ENCODE peak calls at places on chromosomes 2 and 18, in six cellular contexts. P, R, Z, B, Y and W are unnamed samples.

GRCh38 chr2:109324859-109325258 is 195.9 kb downstream of the SH3RF3 start:
- DNase-seq in P (peak), Y (no peak), Z (peak), B (no peak), R (peak), W (no peak)

GRCh38 chr2:194087569-194087968 is 1569.5 kb upstream of the SLC39A10 start:
- DNase-seq in B (no peak), Z (no peak), Y (no peak), P (peak), R (no peak), W (no peak)

GRCh38 chr18:55587341-55588000 is 521 bp downstream of the TCF4 start:
- DNase-seq in R (no peak), Z (peak), B (no peak), Y (no peak), P (peak), W (no peak)

GRCh38 chr18:63162271-63163014 is 157.1 kb downstream of the BCL2 start:
- DNase-seq in P (no peak), R (no peak), B (no peak), Z (no peak), Y (no peak), W (no peak)

GRCh38 chr2:145563752-145564615 is 1044.1 kb upstream of the ZEB2 start:
- DNase-seq in Z (no peak), B (no peak), Y (no peak), P (peak), R (peak), W (no peak)

GRCh38 chr2:17171446-17172049 is 346.7 kb downstream of the RAD51AP2 start:
- DNase-seq in Z (no peak), R (peak), B (no peak), Y (no peak), P (peak), W (no peak)

GRCh38 chr2:168030862-168031624 is 216.4 kb downstream of the STK39 start:
- DNase-seq in Y (no peak), R (no peak), B (peak), Z (no peak), P (no peak), W (peak)

GRCh38 chr18:49784427-49785185 is 28.7 kb downstream of the ACAA2 start:
- DNase-seq in P (peak), Z (no peak), B (no peak), R (no peak), Y (no peak), W (no peak)

GRCh38 chr2:120235681-120236080 is 12.5 kb upstream of the TMEM185B start:
- DNase-seq in P (no peak), Y (peak), B (no peak), R (no peak), Z (no peak), W (no peak)

GRCh38 chr2:86223682-86224560 is 24.7 kb downstream of the MRPL35 start:
- DNase-seq in Z (no peak), R (peak), Y (no peak), B (no peak), P (no peak), W (no peak)

GRCh38 chr18:77234504-77235365 is 14.9 kb upstream of the GALR1 start:
- DNase-seq in P (no peak), Y (no peak), Z (no peak), B (no peak), R (no peak), W (no peak)

GRCh38 chr18:70452501-70452900 is 163.7 kb downstream of the SOCS6 start:
- DNase-seq in Y (no peak), B (no peak), Z (no peak), P (no peak), R (no peak), W (no peak)

GRCh38 chr2:189874571-189875320 is 90.5 kb downstream of the PMS1 start:
- DNase-seq in R (no peak), Z (no peak), B (no peak), Y (no peak), P (no peak), W (no peak)

GRCh38 chr2:112150447-112150846 is 12.3 kb downstream of the FBLN7 start:
- DNase-seq in Z (peak), P (no peak), B (no peak), R (peak), Y (no peak), W (no peak)

GRCh38 chr18:73060666-73061270 is 193.0 kb upstream of the NETO1 start:
- DNase-seq in R (no peak), Z (no peak), B (no peak), Y (no peak), P (peak), W (no peak)

GRCh38 chr2:39128919-39129391 is 8.1 kb upstream of the SOS1 start:
- DNase-seq in Y (no peak), Z (no peak), P (peak), R (no peak), B (peak), W (peak)

GRCh38 chr2:166230724-166231070 is 102.9 kb upstream of the SCN1A start:
- DNase-seq in Y (no peak), P (peak), B (no peak), Z (no peak), R (no peak), W (no peak)

GRCh38 chr2:77552956-77553355 is 30.8 kb upstream of the LRRTM4 start:
- DNase-seq in B (no peak), P (no peak), Y (no peak), Z (no peak), R (no peak), W (no peak)

GRCh38 chr2:6828299-6828584 is 37.5 kb downstream of the CMPK2 start:
- DNase-seq in P (peak), Y (no peak), R (no peak), Z (no peak), B (no peak), W (no peak)

GRCh38 chr2:128565441-128565840 is 246.8 kb upstream of the HS6ST1 start:
- DNase-seq in B (no peak), Z (no peak), Y (no peak), R (no peak), P (no peak), W (no peak)

GRCh38 chr18:24497052-24497754 is 36.8 kb downstream of the HRH4 start:
- DNase-seq in B (no peak), Z (peak), R (no peak), Y (no peak), P (no peak), W (no peak)

GRCh38 chr2:240463866-240464481 is 28.5 kb downstream of the GPC1 start:
- DNase-seq in Z (no peak), B (no peak), R (no peak), Y (peak), P (no peak), W (no peak)

GRCh38 chr2:239991689-239992314 is 33.3 kb downstream of the NDUFA10 start:
- DNase-seq in Z (peak), P (peak), B (no peak), R (peak), Y (no peak), W (no peak)

GRCh38 chr2:164934790-164935466 is 20.4 kb downstream of the SLC38A11 start:
- DNase-seq in Y (no peak), B (no peak), Z (no peak), P (no peak), R (no peak), W (no peak)

GRCh38 chr18:3652380-3653262 is 202.6 kb downstream of the TGIF1 start:
- DNase-seq in R (peak), B (peak), P (peak), Y (no peak), Z (peak), W (peak)

GRCh38 chr18:70417847-70418246 is 129.0 kb downstream of the SOCS6 start:
- DNase-seq in Z (no peak), R (no peak), B (no peak), P (no peak), Y (no peak), W (no peak)

GRCh38 chr2:136246086-136246669 is 128.2 kb upstream of the CXCR4 start:
- DNase-seq in P (no peak), R (no peak), Y (no peak), Z (no peak), B (no peak), W (no peak)

GRCh38 chr2:69652206-69652605 is 8.7 kb upstream of the AAK1 start:
- DNase-seq in P (peak), B (no peak), R (peak), Y (no peak), Z (no peak), W (no peak)

GRCh38 chr2:72041638-72042111 is 106.0 kb downstream of the CYP26B1 start:
- DNase-seq in R (peak), Z (no peak), Y (no peak), P (no peak), B (no peak), W (no peak)

GRCh38 chr2:141526760-141527159 is 604.1 kb downstream of the LRP1B start:
- DNase-seq in R (no peak), Y (no peak), Z (no peak), P (no peak), B (no peak), W (no peak)